ENCODE peak calls at places on chromosomes 4 and X, in four cellular contexts. P, R, W and O are unnamed samples.

GRCh38 chrX:85992811-85993229 is 54.5 kb downstream of the CHM start:
- DNase-seq in P (no peak), R (no peak), W (no peak), O (peak; percentile 1)

GRCh38 chr4:20698382-20698781 is 1.9 kb upstream of the PACRGL start:
- DNase-seq in P (no peak), R (no peak), W (no peak), O (peak; percentile 83)

GRCh38 chrX:97309717-97310116 is 426.0 kb downstream of the RPA4 start:
- DNase-seq in P (no peak), R (no peak), W (no peak), O (no peak)

GRCh38 chrX:154328646-154329045 is 33.1 kb downstream of the TKTL1 start:
- DNase-seq in P (no peak), R (no peak), W (no peak), O (no peak)

GRCh38 chr4:10977534-10977933 is 293.0 kb upstream of the CLNK start:
- DNase-seq in P (no peak), R (no peak), W (no peak), O (peak; percentile 33)

GRCh38 chr4:183337833-183338232 is 15.6 kb upstream of the CLDN24 start:
- DNase-seq in P (no peak), R (no peak), W (no peak), O (peak; percentile 72)

GRCh38 chrX:133989491-133989890 is 4.1 kb upstream of the GPC3 start:
- DNase-seq in P (no peak), R (no peak), W (no peak), O (no peak)

GRCh38 chr4:101956068-101956805 is 165.7 kb downstream of the BANK1 start:
- DNase-seq in P (no peak), R (no peak), W (no peak), O (no peak)

GRCh38 chrX:96372313-96373046 is 312.2 kb upstream of the DIAPH2 start:
- DNase-seq in P (peak; percentile 38), R (peak; percentile 66), W (no peak), O (peak; percentile 67)

GRCh38 chr4:147361726-147362125 is 119.2 kb upstream of the EDNRA start:
- DNase-seq in P (no peak), R (peak; percentile 45), W (no peak), O (no peak)

GRCh38 chr4:1010522-1011021 is 854 bp upstream of the FGFRL1 start:
- DNase-seq in P (no peak), R (peak; percentile 83), W (peak; percentile 40), O (peak; percentile 100)

GRCh38 chrX:2705461-2705860 is 14.4 kb downstream of the CD99 start:
- DNase-seq in P (no peak), R (no peak), W (no peak), O (no peak)

GRCh38 chrX:27555514-27555913 is 34.6 kb upstream of the DCAF8L2 start:
- DNase-seq in P (peak; percentile 11), R (peak; percentile 21), W (no peak), O (peak; percentile 26)

GRCh38 chr4:33850503-33850902 is 2393.8 kb downstream of the ARAP2 start:
- DNase-seq in P (no peak), R (no peak), W (no peak), O (no peak)

GRCh38 chr4:70927502-70928139 is 25.5 kb downstream of the MOB1B start:
- DNase-seq in P (no peak), R (no peak), W (no peak), O (no peak)

GRCh38 chr4:52173470-52174055 is 122.5 kb downstream of the SPATA18 start:
- DNase-seq in P (no peak), R (no peak), W (no peak), O (no peak)

GRCh38 chrX:120426599-120426998 is 42.5 kb downstream of the LAMP2 start:
- DNase-seq in P (no peak), R (no peak), W (no peak), O (no peak)

GRCh38 chrX:154305481-154306205 is 10.0 kb downstream of the TKTL1 start:
- DNase-seq in P (no peak), R (no peak), W (no peak), O (no peak)

GRCh38 chr4:8410641-8411271 is 29.8 kb downstream of the ACOX3 start:
- DNase-seq in P (peak; percentile 88), R (peak; percentile 80), W (peak; percentile 85), O (peak; percentile 70)

GRCh38 chr4:168540086-168540864 is 43.4 kb downstream of the PALLD start:
- DNase-seq in P (no peak), R (peak; percentile 70), W (no peak), O (no peak)

GRCh38 chrX:132433001-132433400 is 55.8 kb downstream of the MBNL3 start:
- DNase-seq in P (no peak), R (no peak), W (no peak), O (no peak)

GRCh38 chrX:53237056-53237455 is 12.0 kb upstream of the KDM5C start:
- DNase-seq in P (no peak), R (no peak), W (no peak), O (no peak)

GRCh38 chr4:188175288-188175687 is 36.0 kb downstream of the TRIML1 start:
- DNase-seq in P (no peak), R (no peak), W (no peak), O (no peak)

GRCh38 chr4:57639566-57640328 is 529.6 kb upstream of the IGFBP7 start:
- DNase-seq in P (no peak), R (no peak), W (peak; percentile 9), O (no peak)

DNA sequence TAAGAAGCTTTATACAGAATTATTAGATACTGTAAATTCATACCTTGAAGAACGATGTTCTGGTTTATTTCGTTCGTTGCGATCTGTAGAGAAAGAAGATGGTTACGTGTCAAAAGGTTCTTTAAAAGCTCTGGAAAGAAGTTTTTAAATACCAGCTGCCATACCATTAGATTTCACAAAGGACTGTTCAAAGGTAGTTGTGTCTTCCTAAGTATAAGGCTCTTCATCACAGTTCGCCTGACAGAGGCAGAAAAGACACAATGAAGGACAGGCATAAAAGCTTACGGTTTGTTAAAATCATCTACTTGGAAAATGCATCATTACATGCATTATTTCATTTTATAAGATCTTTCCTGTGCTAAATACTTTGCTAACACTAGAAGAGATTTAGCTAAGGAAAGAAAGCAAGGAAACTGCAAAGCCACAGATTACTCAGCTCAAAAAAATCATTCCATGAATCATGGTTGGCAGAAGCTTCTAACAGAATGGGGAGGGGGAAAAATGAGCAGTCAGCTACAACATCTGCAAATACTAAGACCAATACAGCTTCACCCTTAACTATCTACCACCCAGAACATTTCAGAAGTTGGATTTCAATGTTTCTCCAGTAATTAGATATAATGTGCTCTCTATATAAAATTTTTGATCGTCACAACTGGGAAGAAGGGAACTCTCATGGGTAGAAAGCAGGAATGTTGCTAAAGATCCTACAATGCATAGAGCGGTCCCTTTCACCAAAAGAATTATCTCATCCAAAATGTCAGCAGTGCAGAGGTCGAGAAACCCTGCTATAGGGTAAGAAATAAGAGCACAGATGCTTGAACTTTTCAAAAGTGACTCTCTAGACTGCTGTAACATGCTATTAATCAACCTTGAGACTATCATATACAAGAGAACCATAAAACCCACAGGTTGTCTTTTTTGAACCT is 50.7 kb upstream of the PRSS48 start:
- DNase-seq in P (no peak), R (no peak), W (no peak), O (no peak)
- TF ChIP-seq MAX in P (peak; percentile 40), R (no peak), W (no peak), O (no peak)

GRCh38 chr4:16626945-16627344 is 271.5 kb downstream of the LDB2 start:
- DNase-seq in P (no peak), R (no peak), W (no peak), O (peak; percentile 6)
- TF ChIP-seq MAX in P (no peak), R (no peak), W (no peak), O (no peak)

GRCh38 chr4:24599275-24599674 is 14.9 kb upstream of the DHX15 start:
- DNase-seq in P (no peak), R (no peak), W (no peak), O (no peak)

GRCh38 chr4:24598025-24598424 is 13.7 kb upstream of the DHX15 start:
- DNase-seq in P (no peak), R (peak; percentile 84), W (no peak), O (no peak)

GRCh38 chr4:24601121-24601520 is 16.8 kb upstream of the DHX15 start:
- DNase-seq in P (no peak), R (no peak), W (no peak), O (no peak)

GRCh38 chr4:24594887-24595286 is 10.5 kb upstream of the DHX15 start:
- DNase-seq in P (no peak), R (peak; percentile 85), W (no peak), O (no peak)

DNA sequence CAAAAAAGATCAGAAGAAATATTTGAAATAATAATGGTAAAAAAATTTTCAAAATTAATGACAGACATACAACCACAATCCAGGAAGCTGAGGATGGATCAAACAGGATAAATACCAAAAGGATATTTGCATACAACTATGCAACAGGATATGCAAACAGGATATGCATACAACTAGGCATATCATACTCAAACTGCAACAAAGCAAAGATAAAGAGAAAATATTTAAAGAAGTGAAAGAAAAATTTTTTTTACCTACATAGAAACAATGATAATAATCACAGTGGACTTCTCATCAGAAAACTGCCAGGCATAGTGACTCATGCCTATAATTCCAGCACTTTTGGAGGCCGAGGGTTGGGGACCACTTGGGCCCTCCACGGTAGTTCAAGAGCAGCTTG is 11.3 kb upstream of the DHX15 start:
- DNase-seq in P (no peak), R (peak; percentile 4), W (no peak), O (no peak)
- TF ChIP-seq MAX in P (no peak), R (no peak), W (no peak), O (no peak)

DNA sequence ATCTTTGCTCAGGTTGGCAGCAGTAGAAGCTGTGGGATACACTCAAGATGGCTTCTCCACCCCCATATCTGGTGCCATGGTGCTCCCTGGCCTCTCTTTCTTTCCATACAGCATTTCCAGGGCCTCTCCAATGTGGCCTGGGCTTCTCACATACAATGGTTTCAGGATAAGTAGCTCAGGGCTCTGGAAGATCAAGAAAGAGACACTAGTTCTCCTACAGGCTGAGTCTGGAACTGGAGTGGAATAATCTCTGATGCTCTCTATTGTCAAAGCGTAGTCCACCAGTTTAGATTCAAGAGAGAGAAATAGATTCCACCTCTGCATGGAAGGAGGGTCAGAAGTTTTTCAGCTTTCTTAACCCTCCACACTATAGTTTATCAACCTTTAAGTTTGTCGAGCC is 138.2 kb upstream of the AADAT start:
- DNase-seq in P (no peak), R (no peak), W (no peak), O (no peak)
- TF ChIP-seq MAX in P (no peak), R (no peak), W (no peak), O (no peak)

GRCh38 chr4:120517966-120518365 is 404.6 kb downstream of the PRDM5 start:
- DNase-seq in P (peak; percentile 9), R (peak; percentile 74), W (no peak), O (peak; percentile 73)
- TF ChIP-seq MAX in P (no peak), R (no peak), W (no peak), O (no peak)

GRCh38 chr4:45897934-45898585 is 225.8 kb downstream of the GABRG1 start:
- DNase-seq in P (no peak), R (no peak), W (no peak), O (no peak)
- TF ChIP-seq MAX in P (no peak), R (no peak), W (no peak), O (no peak)

GRCh38 chr4:2716236-2716635 is 39.9 kb downstream of the TNIP2 start:
- DNase-seq in P (no peak), R (no peak), W (no peak), O (no peak)
- TF ChIP-seq MAX in P (no peak), R (no peak), W (no peak), O (no peak)